ENCODE peak calls at places on chromosome 18, in six cellular contexts. G is body of pancreas, I is RWPE1, D is kidney, X is lower lobe of right lung, M is ascending aorta. Y is an unnamed sample.

GRCh38 chr18:38644875-38645641 is 1079.5 kb upstream of the CELF4 start:
- DNase-seq in X (no peak), M (no peak), G (no peak), I (no peak), D (no peak), Y (no peak)

GRCh38 chr18:37666986-37667385 is 101.4 kb upstream of the CELF4 start:
- DNase-seq in X (no peak), M (no peak), D (no peak), I (no peak), G (no peak), Y (no peak)

GRCh38 chr18:61609131-61609530 is 275.9 kb downstream of the CDH20 start:
- DNase-seq in I (no peak), D (no peak), M (no peak), G (no peak), X (no peak), Y (no peak)

GRCh38 chr18:8277270-8277669 is 332.0 kb upstream of the RAB12 start:
- DNase-seq in D (no peak), M (no peak), X (no peak), I (no peak), G (no peak), Y (no peak)

GRCh38 chr18:52046842-52047241 is 293.2 kb upstream of the DCC start:
- DNase-seq in G (no peak), D (no peak), I (no peak), M (no peak), X (no peak), Y (no peak)

GRCh38 chr18:63439334-63439733 is 17.1 kb upstream of the VPS4B start:
- DNase-seq in X (no peak), M (no peak), G (peak), D (no peak), I (peak), Y (peak)

GRCh38 chr18:62339106-62339988 is 14.2 kb downstream of the TNFRSF11A start:
- DNase-seq in X (no peak), M (no peak), G (no peak), I (peak), D (no peak), Y (peak)

GRCh38 chr18:72762505-72763122 is 105.2 kb downstream of the NETO1 start:
- DNase-seq in I (peak), X (no peak), M (no peak), G (peak), D (no peak), Y (no peak)

GRCh38 chr18:7749510-7749981 is 182.4 kb downstream of the PTPRM start:
- DNase-seq in X (no peak), M (no peak), I (no peak), D (no peak), G (no peak), Y (no peak)

GRCh38 chr18:39685303-39685902 is 2119.8 kb upstream of the CELF4 start:
- DNase-seq in G (no peak), M (no peak), D (no peak), I (no peak), X (no peak), Y (peak)

GRCh38 chr18:6566338-6566911 is 151.7 kb upstream of the L3MBTL4 start:
- DNase-seq in X (no peak), D (no peak), M (no peak), I (peak), G (no peak), Y (no peak)

GRCh38 chr18:59908790-59909189 is 9.0 kb downstream of the PMAIP1 start:
- DNase-seq in M (no peak), I (no peak), X (no peak), G (no peak), D (no peak), Y (no peak)

GRCh38 chr18:67776929-67777328 is 260.4 kb upstream of the DSEL start:
- DNase-seq in G (no peak), X (no peak), M (no peak), D (no peak), I (no peak), Y (no peak)

GRCh38 chr18:30175061-30175574 is 867.4 kb downstream of the DSC3 start:
- DNase-seq in M (no peak), X (no peak), G (no peak), D (peak), I (no peak), Y (no peak)

GRCh38 chr18:54284967-54285785 is 15.9 kb downstream of the POLI start:
- DNase-seq in D (peak), G (no peak), I (peak), M (no peak), X (no peak), Y (no peak)

GRCh38 chr18:79533591-79533990 is 137.9 kb downstream of the NFATC1 start:
- DNase-seq in M (no peak), D (peak), X (peak), G (no peak), I (no peak), Y (no peak)

GRCh38 chr18:22505136-22505535 is 87.4 kb upstream of the CTAGE1 start:
- DNase-seq in I (no peak), G (no peak), D (no peak), M (no peak), X (no peak), Y (no peak)

GRCh38 chr18:77702686-77703085 is 453.0 kb downstream of the GALR1 start:
- DNase-seq in I (peak), D (no peak), M (no peak), X (no peak), G (peak), Y (peak)

GRCh38 chr18:78772369-78773302 is 207.0 kb upstream of the SALL3 start:
- DNase-seq in M (no peak), X (no peak), D (no peak), G (no peak), I (no peak), Y (no peak)

GRCh38 chr18:74397572-74397971 is 59.5 kb downstream of the DIPK1C start:
- DNase-seq in M (no peak), X (no peak), I (peak), D (no peak), G (no peak), Y (no peak)

GRCh38 chr18:55499526-55499925 is 88.5 kb downstream of the TCF4 start:
- DNase-seq in M (no peak), X (no peak), I (no peak), D (no peak), G (no peak), Y (no peak)

GRCh38 chr18:1018211-1018651 is 113.6 kb downstream of the ADCYAP1 start:
- DNase-seq in D (no peak), I (no peak), M (no peak), G (no peak), X (no peak), Y (no peak)

GRCh38 chr18:34223893-34224422 is 755 bp downstream of the NOL4 start:
- DNase-seq in I (no peak), D (no peak), X (no peak), G (no peak), M (no peak), Y (peak)

DNA sequence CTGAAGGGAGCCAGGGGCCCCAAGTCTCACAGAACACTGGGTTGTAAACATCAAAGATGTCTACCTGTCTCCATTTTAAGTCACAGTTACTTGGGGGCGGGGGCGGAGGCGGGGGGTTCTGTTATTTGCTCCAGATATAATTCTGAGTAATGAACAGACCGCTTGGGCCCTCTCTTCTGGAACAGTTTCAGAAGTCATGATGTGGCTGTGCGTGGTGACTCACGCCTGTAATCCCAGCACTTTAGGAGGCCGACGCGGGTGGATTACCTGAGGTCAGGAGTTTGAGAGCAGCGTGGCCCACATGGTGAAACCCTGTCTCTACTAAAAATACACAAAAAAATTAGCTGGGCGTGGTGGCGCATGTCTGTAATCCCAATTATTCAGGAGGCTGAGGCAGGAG is 157.9 kb upstream of the APCDD1 start:
- DNase-seq in G (no peak), I (no peak), D (no peak), X (no peak), M (no peak), Y (no peak)
- H3K27ac ChIP-seq in G (no peak), I (no peak), D (no peak), X (no peak), M (no peak), Y (no peak)

GRCh38 chr18:28005164-28005563 is 171.8 kb downstream of the CDH2 start:
- DNase-seq in G (no peak), X (no peak), M (no peak), D (no peak), I (no peak), Y (no peak)

GRCh38 chr18:28007841-28008240 is 169.1 kb downstream of the CDH2 start:
- DNase-seq in M (no peak), G (no peak), I (no peak), D (no peak), X (no peak), Y (no peak)

GRCh38 chr18:28002841-28003240 is 174.1 kb downstream of the CDH2 start:
- DNase-seq in I (no peak), M (no peak), D (no peak), G (no peak), X (no peak), Y (no peak)

GRCh38 chr18:28003451-28003850 is 173.5 kb downstream of the CDH2 start:
- DNase-seq in M (no peak), X (no peak), D (no peak), G (no peak), I (no peak), Y (no peak)
- H3K27ac ChIP-seq in M (no peak), X (no peak), D (no peak), G (no peak), I (no peak), Y (no peak)

GRCh38 chr18:58046794-58047555 is 2.9 kb downstream of the NEDD4L start:
- DNase-seq in G (no peak), M (no peak), D (no peak), X (no peak), I (no peak), Y (no peak)
- H3K27ac ChIP-seq in G (peak), M (peak), D (peak), X (peak), I (no peak), Y (no peak)

DNA sequence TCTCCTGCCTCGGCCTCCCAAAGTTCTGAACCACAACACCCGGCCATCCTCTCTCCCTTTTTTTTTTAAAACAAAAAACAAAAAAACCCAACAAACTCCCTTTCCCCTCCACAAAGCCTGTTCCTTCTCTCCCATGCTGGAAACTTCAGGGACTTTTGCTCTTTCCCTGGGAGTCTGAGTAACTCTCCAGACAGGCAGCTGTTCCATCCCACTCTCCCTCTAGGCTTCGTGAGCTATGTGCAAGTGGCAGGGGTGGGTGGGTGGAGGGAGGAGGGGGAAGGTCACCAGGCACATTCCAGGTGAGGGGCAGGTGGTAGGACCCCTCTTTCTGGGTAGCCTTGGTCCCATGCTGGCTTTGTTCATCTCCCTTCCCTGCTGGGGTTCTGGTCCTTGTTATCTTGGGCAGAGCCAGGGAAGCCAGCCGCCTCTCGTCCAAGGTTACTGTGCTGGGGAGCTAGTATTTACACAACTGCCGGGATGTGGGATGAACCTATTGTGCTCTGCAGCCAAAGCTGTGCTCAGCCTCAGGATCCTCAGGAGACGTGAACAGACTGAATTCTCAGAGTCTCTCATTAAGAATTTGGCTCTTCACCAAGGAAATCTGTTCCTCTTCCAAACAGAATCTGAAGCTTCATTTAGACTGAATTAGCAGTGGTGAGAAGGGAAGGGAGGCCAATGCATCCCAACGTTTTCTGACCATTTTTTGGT is 106.9 kb downstream of the LIPG start:
- DNase-seq in M (no peak), D (peak), I (no peak), G (peak), X (no peak), Y (peak)
- H3K27ac ChIP-seq in M (no peak), D (no peak), I (no peak), G (no peak), X (no peak), Y (peak)

DNA sequence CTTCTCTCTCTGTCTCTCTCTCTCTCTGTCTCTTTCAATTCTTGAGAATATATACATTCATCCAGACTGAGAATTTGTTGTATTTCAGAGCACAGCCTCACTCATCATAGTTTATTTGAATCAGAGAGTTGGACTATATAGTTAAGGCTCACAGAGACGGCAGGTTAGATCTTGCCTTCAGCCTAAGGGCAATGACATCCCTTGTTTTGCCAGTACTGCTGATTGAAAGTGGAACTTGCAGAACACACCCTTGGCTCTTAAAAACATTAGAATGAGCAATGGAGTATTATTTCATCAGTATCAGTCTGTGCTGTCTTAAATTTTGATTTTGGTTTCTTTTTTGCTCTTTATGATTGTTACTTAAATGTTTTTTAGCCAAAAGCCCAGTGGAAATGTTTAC is 62.0 kb upstream of the DSG1 start:
- DNase-seq in X (no peak), G (no peak), M (no peak), I (peak), D (no peak), Y (no peak)
- H3K27ac ChIP-seq in X (no peak), G (no peak), M (no peak), I (no peak), D (no peak), Y (no peak)

Y was measured in endodermal cell.